ENCODE peak calls at places on chromosomes 1 and 21, in eight cellular contexts. S, Q, H, W, I, X, A and U are unnamed samples.

GRCh38 chr1:24914226-24915069 is 15.6 kb downstream of the RUNX3 start:
- DNase-seq in S (no peak), Q (no peak), H (peak; percentile 53), W (no peak), I (peak; percentile 79), X (no peak), A (peak; percentile 47), U (peak; percentile 70)

GRCh38 chr1:27016376-27016775 is 3.7 kb upstream of the TENT5B start:
- DNase-seq in S (no peak), Q (no peak), H (no peak), W (no peak), I (no peak), X (no peak), A (no peak), U (no peak)

GRCh38 chr1:109499661-109500536 is 6.0 kb downstream of the CYB561D1 start:
- DNase-seq in S (no peak), Q (peak; percentile 28), H (peak; percentile 45), W (peak; percentile 90), I (peak; percentile 79), X (no peak), A (peak; percentile 76), U (peak; percentile 64)

GRCh38 chr1:21665711-21666571 is 3.2 kb downstream of the RAP1GAP start:
- DNase-seq in S (no peak), Q (no peak), H (no peak), W (no peak), I (no peak), X (no peak), A (peak; percentile 7), U (no peak)

GRCh38 chr1:182684128-182684828 is at the start of gene RGS8:
- DNase-seq in S (no peak), Q (no peak), H (no peak), W (peak; percentile 57), I (no peak), X (no peak), A (no peak), U (no peak)

GRCh38 chr21:31509108-31510017 is 150.1 kb upstream of the SOD1 start:
- DNase-seq in S (peak; percentile 44), Q (no peak), H (peak; percentile 18), W (peak; percentile 84), I (peak; percentile 41), X (peak; percentile 67), A (no peak), U (peak; percentile 27)

GRCh38 chr1:42179275-42179674 is 14.7 kb upstream of the GUCA2A start:
- DNase-seq in S (no peak), Q (peak; percentile 6), H (no peak), W (no peak), I (peak; percentile 86), X (no peak), A (peak; percentile 71), U (peak; percentile 83)

GRCh38 chr1:47661065-47661464 is 223.2 kb downstream of the FOXD2 start:
- DNase-seq in S (no peak), Q (no peak), H (no peak), W (no peak), I (no peak), X (no peak), A (no peak), U (no peak)

GRCh38 chr21:14942801-14943490 is 121.9 kb downstream of the NRIP1 start:
- DNase-seq in S (no peak), Q (no peak), H (peak; percentile 91), W (no peak), I (peak; percentile 50), X (no peak), A (peak; percentile 69), U (peak; percentile 39)

GRCh38 chr1:55311057-55311631 is 96.0 kb upstream of the USP24 start:
- DNase-seq in S (peak; percentile 9), Q (no peak), H (no peak), W (no peak), I (peak; percentile 61), X (no peak), A (peak; percentile 46), U (peak; percentile 73)

GRCh38 chr1:147202576-147202975 is 22.6 kb downstream of the FMO5 start:
- DNase-seq in S (no peak), Q (no peak), H (no peak), W (no peak), I (peak; percentile 6), X (no peak), A (peak; percentile 21), U (no peak)

GRCh38 chr1:179310721-179311120 is 17.1 kb downstream of the SOAT1 start:
- DNase-seq in S (peak; percentile 47), Q (peak; percentile 5), H (no peak), W (no peak), I (peak; percentile 90), X (no peak), A (peak; percentile 96), U (peak; percentile 89)

GRCh38 chr1:149925751-149926150 is 1.9 kb downstream of the SF3B4 start:
- DNase-seq in S (no peak), Q (no peak), H (no peak), W (no peak), I (no peak), X (no peak), A (no peak), U (no peak)

GRCh38 chr21:21003701-21004100 is 5.5 kb downstream of the NCAM2 start:
- DNase-seq in S (no peak), Q (peak; percentile 6), H (peak; percentile 29), W (peak; percentile 90), I (peak; percentile 23), X (peak; percentile 6), A (peak; percentile 37), U (no peak)

GRCh38 chr1:75438355-75438754 is 172.6 kb downstream of the SLC44A5 start:
- DNase-seq in S (no peak), Q (no peak), H (no peak), W (no peak), I (no peak), X (no peak), A (no peak), U (no peak)

GRCh38 chr1:53297226-53297625 is 30.6 kb downstream of the LRP8 start:
- DNase-seq in S (no peak), Q (no peak), H (no peak), W (no peak), I (no peak), X (no peak), A (no peak), U (no peak)

GRCh38 chr21:31186916-31187315 is 148.6 kb upstream of the KRTAP19-8 start:
- DNase-seq in S (no peak), Q (no peak), H (no peak), W (peak; percentile 19), I (no peak), X (no peak), A (no peak), U (no peak)

GRCh38 chr1:8571200-8571984 is 246.0 kb downstream of the RERE start:
- DNase-seq in S (no peak), Q (peak; percentile 94), H (peak; percentile 88), W (no peak), I (peak; percentile 39), X (no peak), A (peak; percentile 69), U (peak; percentile 32)

GRCh38 chr1:29973406-29973805 is 737.1 kb downstream of the PTPRU start:
- DNase-seq in S (no peak), Q (no peak), H (no peak), W (peak; percentile 80), I (peak; percentile 18), X (no peak), A (no peak), U (no peak)

GRCh38 chr21:36571556-36571955 is 91.6 kb upstream of the CLDN14 start:
- DNase-seq in S (no peak), Q (no peak), H (no peak), W (no peak), I (no peak), X (no peak), A (no peak), U (no peak)

GRCh38 chr1:206754011-206754410 is 16.6 kb upstream of the IL19 start:
- DNase-seq in S (no peak), Q (no peak), H (no peak), W (no peak), I (peak; percentile 77), X (no peak), A (peak; percentile 69), U (peak; percentile 70)

GRCh38 chr1:186842547-186842946 is 13.8 kb downstream of the PLA2G4A start:
- DNase-seq in S (no peak), Q (no peak), H (no peak), W (no peak), I (no peak), X (no peak), A (no peak), U (no peak)

GRCh38 chr1:223137402-223138100 is 5.5 kb downstream of the TLR5 start:
- DNase-seq in S (no peak), Q (no peak), H (peak; percentile 5), W (no peak), I (peak; percentile 46), X (no peak), A (peak; percentile 39), U (peak; percentile 35)

GRCh38 chr21:42317341-42317741 is 2.1 kb upstream of the TFF3 start:
- DNase-seq in S (no peak), Q (no peak), H (no peak), W (no peak), I (no peak), X (no peak), A (no peak), U (no peak)

GRCh38 chr1:21764615-21765423 is 18.1 kb downstream of the USP48 start:
- DNase-seq in S (peak; percentile 35), Q (peak; percentile 98), H (no peak), W (peak; percentile 63), I (peak; percentile 93), X (no peak), A (peak; percentile 83), U (peak; percentile 93)

GRCh38 chr21:33855190-33855589 is 60.4 kb downstream of the ATP5PO start:
- DNase-seq in S (no peak), Q (no peak), H (peak; percentile 23), W (peak; percentile 58), I (no peak), X (no peak), A (no peak), U (no peak)
- TF ChIP-seq CTCF in S (no peak), Q (no peak), H (no peak), W (peak; percentile 53), I (no peak), X (peak; percentile 57), A (no peak), U (no peak)

GRCh38 chr1:201584510-201584991 is 45.6 kb downstream of the NAV1 start:
- DNase-seq in S (no peak), Q (no peak), H (no peak), W (no peak), I (peak; percentile 85), X (no peak), A (peak; percentile 89), U (peak; percentile 79)
- H3K4me2 ChIP-seq in S (no peak overlapping the region), Q (no peak overlapping the region), H (no peak overlapping the region), W (no peak overlapping the region), I (peak overlapping the region; percentile 11), X (no peak overlapping the region), A (no peak overlapping the region), U (peak overlapping the region; percentile 18)

DNA sequence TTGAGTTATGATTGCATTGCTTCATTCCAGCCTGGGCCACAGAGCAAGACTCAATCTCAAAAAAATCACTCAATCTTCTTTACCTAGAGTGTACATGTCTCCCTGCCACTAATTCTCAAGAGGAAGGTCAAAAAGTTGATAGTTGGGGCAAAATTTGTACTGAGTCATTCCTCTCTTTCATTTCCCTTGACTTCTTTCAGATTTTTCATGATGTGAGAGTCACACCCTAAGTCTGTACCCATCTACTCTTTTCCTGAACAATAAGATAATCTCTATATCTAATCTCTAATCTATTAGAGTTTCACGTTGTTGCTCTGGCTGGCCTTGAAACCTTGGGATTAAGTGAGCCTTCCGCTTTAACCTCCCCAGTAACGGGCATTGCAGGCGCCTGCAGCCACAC is 1.1 kb upstream of the BRDT start:
- DNase-seq in S (no peak), Q (no peak), H (no peak), W (no peak), I (no peak), X (no peak), A (no peak), U (no peak)
- TF ChIP-seq CTCF in S (no peak), Q (no peak), H (no peak), W (no peak), I (no peak), X (no peak), A (no peak), U (no peak)

GRCh38 chr1:219926363-219926998 is 1.9 kb downstream of the SLC30A10 start:
- DNase-seq in S (no peak), Q (no peak), H (peak; percentile 75), W (no peak), I (no peak), X (no peak), A (no peak), U (no peak)
- H3K4me2 ChIP-seq in S (no peak overlapping the region), Q (no peak overlapping the region), H (peak overlapping the region; percentile 86), W (no peak overlapping the region), I (no peak overlapping the region), X (no peak overlapping the region), A (no peak overlapping the region), U (no peak overlapping the region)